ENCODE peak calls at places on chromosomes 5 and 9, in nine cellular contexts. J is heart left ventricle, H is body of pancreas, O is HCT116, S is HepG2, E is upper lobe of left lung, C is K562, M is gastrocnemius medialis, G is IMR-90. N is an unnamed sample.

GRCh38 chr5:173191561-173191960 is 43.4 kb downstream of the NKX2-5 start:
- ATAC-seq in J (no peak), H (no peak), O (no peak), S (no peak), E (no peak), C (no peak), M (no peak), G (no peak), N (no peak)

GRCh38 chr9:132144708-132145365 is 17.0 kb upstream of the NTNG2 start:
- ATAC-seq in J (no peak), H (no peak), O (peak; percentile 79), S (no peak), E (no peak), C (peak; percentile 29), M (peak; percentile 25), G (peak; percentile 53), N (no peak)

GRCh38 chr5:122858451-122858850 is 13.0 kb downstream of the SNX24 start:
- ATAC-seq in J (no peak), H (no peak), O (no peak), S (no peak), E (no peak), C (no peak), M (no peak), G (no peak), N (no peak)

GRCh38 chr5:113217619-113218184 is 217.1 kb downstream of the TSSK1B start:
- ATAC-seq in J (peak; percentile 83), H (no peak), O (no peak), S (no peak), E (no peak), C (no peak), M (peak; percentile 67), G (no peak), N (no peak)

GRCh38 chr5:94691947-94692346 is 73.5 kb downstream of the SLF1 start:
- ATAC-seq in J (no peak), H (no peak), O (no peak), S (no peak), E (peak; percentile 46), C (no peak), M (no peak), G (no peak), N (no peak)

GRCh38 chr9:136568288-136569081 is 22.6 kb upstream of the NOTCH1 start:
- ATAC-seq in J (peak; percentile 14), H (no peak), O (peak; percentile 59), S (peak; percentile 5), E (no peak), C (no peak), M (no peak), G (peak; percentile 3), N (peak; percentile 17)

GRCh38 chr5:177373806-177374205 is 10.4 kb upstream of the SLC34A1 start:
- ATAC-seq in J (no peak), H (no peak), O (no peak), S (no peak), E (no peak), C (no peak), M (no peak), G (no peak), N (no peak)

GRCh38 chr9:115008536-115008935 is 78.1 kb upstream of the TNFSF8 start:
- ATAC-seq in J (peak; percentile 59), H (no peak), O (peak; percentile 73), S (no peak), E (peak; percentile 90), C (no peak), M (no peak), G (peak; percentile 96), N (peak; percentile 61)

GRCh38 chr5:154653764-154654483 is 101.3 kb upstream of the LARP1 start:
- ATAC-seq in J (peak; percentile 52), H (peak; percentile 17), O (no peak), S (peak; percentile 73), E (peak; percentile 25), C (peak; percentile 89), M (no peak), G (peak; percentile 62), N (peak; percentile 34)

GRCh38 chr5:1125030-1125357 is 13.1 kb upstream of the SLC12A7 start:
- ATAC-seq in J (peak; percentile 66), H (peak; percentile 48), O (no peak), S (no peak), E (peak; percentile 85), C (no peak), M (peak; percentile 80), G (peak; percentile 67), N (peak; percentile 92)

GRCh38 chr5:64767959-64768357 is 533 bp downstream of the SREK1IP1 start:
- ATAC-seq in J (peak; percentile 45), H (peak; percentile 31), O (peak; percentile 30), S (peak; percentile 47), E (peak; percentile 44), C (peak; percentile 42), M (peak; percentile 30), G (peak; percentile 22), N (peak; percentile 17)

GRCh38 chr5:134458676-134459403 is 47.2 kb upstream of the CDKN2AIPNL start:
- ATAC-seq in J (peak; percentile 76), H (peak; percentile 28), O (peak; percentile 22), S (peak; percentile 19), E (peak; percentile 38), C (peak; percentile 44), M (peak; percentile 68), G (no peak), N (peak; percentile 62)

GRCh38 chr5:40559306-40559705 is 120.4 kb upstream of the PTGER4 start:
- ATAC-seq in J (no peak), H (no peak), O (no peak), S (no peak), E (no peak), C (no peak), M (no peak), G (no peak), N (no peak)

GRCh38 chr5:56088431-56088949 is 93.7 kb upstream of the IL6ST start:
- ATAC-seq in J (no peak), H (peak; percentile 23), O (no peak), S (peak; percentile 44), E (peak; percentile 8), C (no peak), M (no peak), G (no peak), N (peak; percentile 43)

GRCh38 chr5:29387384-29387783 is 1806.1 kb upstream of the CDH6 start:
- ATAC-seq in J (no peak), H (no peak), O (no peak), S (no peak), E (no peak), C (no peak), M (no peak), G (no peak), N (no peak)

GRCh38 chr9:137725598-137725997 is 106.8 kb downstream of the EHMT1 start:
- ATAC-seq in J (peak; percentile 16), H (no peak), O (no peak), S (no peak), E (no peak), C (no peak), M (no peak), G (no peak), N (no peak)

GRCh38 chr9:137726764-137727163 is 108.0 kb downstream of the EHMT1 start:
- ATAC-seq in J (no peak), H (no peak), O (no peak), S (no peak), E (no peak), C (no peak), M (no peak), G (no peak), N (no peak)

GRCh38 chr9:137724114-137724445 is 105.3 kb downstream of the EHMT1 start:
- ATAC-seq in J (no peak), H (no peak), O (no peak), S (no peak), E (no peak), C (peak; percentile 54), M (no peak), G (peak; percentile 56), N (no peak)

GRCh38 chr9:137723396-137724113 is 104.8 kb downstream of the EHMT1 start:
- ATAC-seq in J (no peak), H (no peak), O (no peak), S (no peak), E (no peak), C (no peak), M (no peak), G (no peak), N (no peak)

GRCh38 chr9:137724818-137725240 is 106.0 kb downstream of the EHMT1 start:
- ATAC-seq in J (no peak), H (no peak), O (no peak), S (no peak), E (no peak), C (no peak), M (no peak), G (no peak), N (no peak)
- TF ChIP-seq POLR2A in J (no peak), H (no peak), O (no peak), S (no peak), E (no peak), C (no peak), M (no peak), G (no peak), N (no peak)

GRCh38 chr5:58851571-58851970 is 268.7 kb downstream of the RAB3C start:
- ATAC-seq in J (no peak), H (no peak), O (no peak), S (no peak), E (no peak), C (no peak), M (no peak), G (no peak), N (no peak)
- TF ChIP-seq POLR2A in J (no peak), H (no peak), O (no peak), S (no peak), E (no peak), C (no peak), M (no peak), G (no peak), N (no peak)

GRCh38 chr9:95821999-95822398 is 53.5 kb upstream of the ERCC6L2 start:
- ATAC-seq in J (no peak), H (no peak), O (no peak), S (no peak), E (no peak), C (no peak), M (no peak), G (no peak), N (no peak)
- TF ChIP-seq POLR2A in J (no peak), H (no peak), O (no peak), S (no peak), E (no peak), C (no peak), M (no peak), G (no peak), N (no peak)

DNA sequence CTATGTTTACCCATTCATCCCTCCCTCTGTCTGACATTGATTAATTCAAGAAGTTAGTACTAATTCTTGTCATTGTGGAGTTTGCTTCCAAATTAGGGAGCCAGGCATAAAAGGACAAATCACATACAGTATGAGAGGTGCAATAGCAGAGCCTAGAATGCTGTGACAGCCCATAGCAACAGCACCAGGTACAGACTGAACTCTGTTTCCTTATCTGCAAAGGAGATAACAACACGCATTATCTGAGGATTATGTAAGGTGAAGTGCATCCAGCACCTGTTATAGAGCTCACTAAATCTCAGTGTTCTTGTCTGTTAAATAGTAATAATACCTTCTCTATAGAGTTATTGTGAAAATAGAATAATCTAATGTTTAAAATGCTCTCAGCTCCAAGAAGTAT is 214.7 kb downstream of the ATP10B start:
- ATAC-seq in J (no peak), H (peak; percentile 76), O (no peak), S (no peak), E (no peak), C (no peak), M (no peak), G (no peak), N (no peak)
- TF ChIP-seq POLR2A in J (no peak), H (no peak), O (no peak), S (no peak), E (no peak), C (no peak), M (no peak), G (no peak), N (no peak)

N was measured in gastroesophageal sphincter.